ENCODE peak calls at places on chromosomes 16 and 17, in five cellular contexts. One of them, this sample, is unnamed.

GRCh38 chr16:68519225-68519745 is 19.8 kb upstream of the ZFP90 start:
- DNase-seq in OCI-LY7: no peak
- DNase-seq in IMR-90: no peak
- DNase-seq in hepatocyte: no peak
- DNase-seq in H9: no peak
- DNase-seq in this sample: no peak

GRCh38 chr16:65833171-65833871 is 533.2 kb upstream of the CDH5 start:
- DNase-seq in OCI-LY7: no peak
- DNase-seq in IMR-90: peak
- DNase-seq in hepatocyte: peak
- DNase-seq in H9: no peak
- DNase-seq in this sample: peak

GRCh38 chr17:17780941-17781590 is 55.7 kb downstream of the SREBF1 start:
- DNase-seq in OCI-LY7: no peak
- DNase-seq in IMR-90: peak
- DNase-seq in hepatocyte: peak
- DNase-seq in H9: peak
- DNase-seq in this sample: no peak

GRCh38 chr17:60390881-60391418 is 983 bp downstream of the USP32 start:
- DNase-seq in OCI-LY7: peak
- DNase-seq in IMR-90: peak
- DNase-seq in hepatocyte: peak
- DNase-seq in H9: no peak
- DNase-seq in this sample: peak

GRCh38 chr16:87057291-87057881 is 259.8 kb downstream of the C16orf95 start:
- DNase-seq in OCI-LY7: no peak
- DNase-seq in IMR-90: no peak
- DNase-seq in hepatocyte: no peak
- DNase-seq in H9: peak
- DNase-seq in this sample: no peak

GRCh38 chr16:69276143-69277115 is 34.7 kb upstream of the VPS4A start:
- DNase-seq in OCI-LY7: no peak
- DNase-seq in IMR-90: peak
- DNase-seq in hepatocyte: peak
- DNase-seq in H9: no peak
- DNase-seq in this sample: no peak

GRCh38 chr16:49274936-49275730 is 6.5 kb downstream of the CBLN1 start:
- DNase-seq in OCI-LY7: no peak
- DNase-seq in IMR-90: no peak
- DNase-seq in hepatocyte: no peak
- DNase-seq in H9: peak
- DNase-seq in this sample: no peak

GRCh38 chr17:74987909-74988711 is 678 bp downstream of the CDR2L start:
- DNase-seq in OCI-LY7: peak
- DNase-seq in IMR-90: peak
- DNase-seq in hepatocyte: peak
- DNase-seq in H9: peak
- DNase-seq in this sample: peak

GRCh38 chr17:8267480-8268147 is 18.5 kb downstream of the PFAS start:
- DNase-seq in OCI-LY7: no peak
- DNase-seq in IMR-90: no peak
- DNase-seq in hepatocyte: no peak
- DNase-seq in H9: no peak
- DNase-seq in this sample: no peak

GRCh38 chr17:6468051-6468790 is 24.0 kb downstream of the PIMREG start:
- DNase-seq in OCI-LY7: no peak
- DNase-seq in IMR-90: no peak
- DNase-seq in hepatocyte: no peak
- DNase-seq in H9: no peak
- DNase-seq in this sample: no peak

GRCh38 chr17:14306602-14307001 is 5.7 kb downstream of the HS3ST3B1 start:
- DNase-seq in OCI-LY7: no peak
- DNase-seq in IMR-90: no peak
- DNase-seq in hepatocyte: no peak
- DNase-seq in H9: no peak
- DNase-seq in this sample: no peak

GRCh38 chr16:17225551-17225950 is 245.2 kb downstream of the XYLT1 start:
- DNase-seq in OCI-LY7: no peak
- DNase-seq in IMR-90: peak
- DNase-seq in hepatocyte: no peak
- DNase-seq in H9: no peak
- DNase-seq in this sample: no peak

GRCh38 chr17:64657610-64658125 is 4.4 kb downstream of the SMURF2 start:
- DNase-seq in OCI-LY7: no peak
- DNase-seq in IMR-90: no peak
- DNase-seq in hepatocyte: no peak
- DNase-seq in H9: no peak
- DNase-seq in this sample: no peak

GRCh38 chr16:87973721-87974120 is 22.5 kb downstream of the BANP start:
- DNase-seq in OCI-LY7: no peak
- DNase-seq in IMR-90: no peak
- DNase-seq in hepatocyte: no peak
- DNase-seq in H9: no peak
- DNase-seq in this sample: no peak

GRCh38 chr16:28562199-28562598 is 8.5 kb downstream of the SGF29 start:
- DNase-seq in OCI-LY7: no peak
- DNase-seq in IMR-90: no peak
- DNase-seq in hepatocyte: no peak
- DNase-seq in H9: no peak
- DNase-seq in this sample: no peak

DNA sequence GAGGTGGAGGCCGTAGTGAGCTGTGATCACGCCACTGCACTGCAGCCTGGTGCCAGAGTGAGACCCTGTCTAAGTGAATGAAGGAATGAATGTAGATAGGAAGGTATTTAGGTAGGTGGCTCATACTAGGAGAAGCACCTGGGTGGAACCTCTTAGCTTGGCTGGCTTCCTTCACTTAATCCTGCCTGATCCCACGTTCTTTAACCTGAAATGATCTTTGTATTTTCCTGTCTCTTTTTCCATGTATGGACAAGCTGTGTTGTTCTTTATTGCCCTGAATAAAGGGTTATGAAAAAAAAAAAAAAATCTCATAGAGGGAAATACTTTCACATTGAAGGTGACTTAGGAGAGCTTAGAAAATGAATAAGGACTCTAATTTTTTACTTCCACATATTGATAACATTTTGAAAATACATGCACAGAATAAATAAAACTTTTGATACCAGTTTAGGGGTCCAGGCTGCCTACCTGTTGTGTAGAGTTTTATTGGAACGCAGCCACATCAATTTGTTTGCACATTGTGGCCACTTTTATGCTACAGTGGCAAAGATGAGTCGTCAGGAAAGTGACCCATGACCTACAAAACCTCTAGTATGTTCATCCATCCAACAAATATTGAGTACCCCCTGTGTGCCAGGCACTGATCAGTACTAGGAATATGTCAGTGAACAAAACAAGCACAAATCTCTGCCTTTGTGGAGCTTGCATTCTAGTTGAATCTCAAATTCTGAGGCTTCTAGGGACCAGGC is 44.6 kb downstream of the VPS35L start:
- DNase-seq in OCI-LY7: no peak
- DNase-seq in IMR-90: no peak
- DNase-seq in hepatocyte: no peak
- DNase-seq in H9: no peak
- DNase-seq in this sample: no peak
- H2AFZ ChIP-seq in OCI-LY7: no peak
- H2AFZ ChIP-seq in IMR-90: no peak
- H2AFZ ChIP-seq in hepatocyte: no peak
- H2AFZ ChIP-seq in H9: no peak
- H2AFZ ChIP-seq in this sample: no peak

GRCh38 chr17:22704674-22705073 is 1012.4 kb downstream of the KCNJ18 start:
- DNase-seq in OCI-LY7: no peak
- DNase-seq in IMR-90: no peak
- DNase-seq in hepatocyte: no peak
- DNase-seq in H9: no peak
- DNase-seq in this sample: no peak

GRCh38 chr17:22707626-22708025 is 1015.3 kb downstream of the KCNJ18 start:
- DNase-seq in OCI-LY7: no peak
- DNase-seq in IMR-90: no peak
- DNase-seq in hepatocyte: no peak
- DNase-seq in H9: no peak
- DNase-seq in this sample: no peak

GRCh38 chr17:22703786-22704441 is 1011.6 kb downstream of the KCNJ18 start:
- DNase-seq in OCI-LY7: no peak
- DNase-seq in IMR-90: no peak
- DNase-seq in hepatocyte: no peak
- DNase-seq in H9: no peak
- DNase-seq in this sample: no peak

GRCh38 chr17:22703204-22703603 is 1010.9 kb downstream of the KCNJ18 start:
- DNase-seq in OCI-LY7: no peak
- DNase-seq in IMR-90: no peak
- DNase-seq in hepatocyte: no peak
- DNase-seq in H9: no peak
- DNase-seq in this sample: no peak
- TF ChIP-seq CTCF in OCI-LY7: peak
- TF ChIP-seq CTCF in IMR-90: no peak
- TF ChIP-seq CTCF in hepatocyte: no peak
- TF ChIP-seq CTCF in H9: no peak
- TF ChIP-seq CTCF in this sample: peak

DNA sequence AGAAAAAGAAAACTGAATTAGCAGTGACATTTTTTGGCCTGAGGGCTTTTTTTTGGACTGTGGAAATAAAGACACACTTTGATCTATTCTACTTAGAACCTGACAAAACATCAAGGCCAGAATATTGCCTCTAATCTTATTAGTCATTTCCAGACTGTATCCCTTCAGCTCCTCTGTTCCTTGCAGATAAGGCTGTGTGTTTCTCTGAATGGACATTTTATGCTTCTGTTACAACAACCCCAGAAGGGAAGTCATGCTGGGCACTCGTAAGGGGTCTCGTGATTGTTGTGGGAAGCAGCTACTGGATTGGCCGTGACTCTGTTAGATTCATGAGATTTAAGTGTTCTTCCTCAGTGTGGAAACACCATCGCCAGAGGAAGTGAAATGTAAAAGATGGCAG is 31.7 kb upstream of the HS3ST2 start:
- DNase-seq in OCI-LY7: no peak
- DNase-seq in IMR-90: no peak
- DNase-seq in hepatocyte: no peak
- DNase-seq in H9: no peak
- DNase-seq in this sample: no peak
- H2AFZ ChIP-seq in OCI-LY7: no peak
- H2AFZ ChIP-seq in IMR-90: no peak
- H2AFZ ChIP-seq in hepatocyte: no peak
- H2AFZ ChIP-seq in H9: no peak
- H2AFZ ChIP-seq in this sample: no peak

GRCh38 chr17:10976401-10976800 is 138.5 kb upstream of the PIRT start:
- DNase-seq in OCI-LY7: no peak
- DNase-seq in IMR-90: no peak
- DNase-seq in hepatocyte: no peak
- DNase-seq in H9: no peak
- DNase-seq in this sample: no peak
- TF ChIP-seq CTCF in OCI-LY7: no peak
- TF ChIP-seq CTCF in IMR-90: no peak
- TF ChIP-seq CTCF in hepatocyte: no peak
- TF ChIP-seq CTCF in H9: no peak
- TF ChIP-seq CTCF in this sample: no peak

This sample was measured in mammary epithelial cell.